ENCODE peak calls at places on chromosomes 6 and 20, in eight cellular contexts. Y, D, G, X, J, Z, U and T are unnamed samples.

GRCh38 chr20:618980-619379 is 8.9 kb upstream of the TCF15 start:
- DNase-seq in Y (no peak), D (no peak), G (no peak), X (no peak), J (no peak), Z (no peak), U (no peak), T (no peak)

GRCh38 chr20:57656252-57656820 is 36.1 kb upstream of the ZBP1 start:
- DNase-seq in Y (peak; percentile 3), D (peak; percentile 14), G (peak; percentile 79), X (peak; percentile 87), J (no peak), Z (no peak), U (no peak), T (no peak)

GRCh38 chr6:101395345-101395744 is 1.8 kb downstream of the GRIK2 start:
- DNase-seq in Y (no peak), D (no peak), G (no peak), X (no peak), J (no peak), Z (peak; percentile 20), U (no peak), T (no peak)

GRCh38 chr20:44334306-44334705 is 2.5 kb upstream of the R3HDML start:
- DNase-seq in Y (no peak), D (no peak), G (no peak), X (no peak), J (no peak), Z (no peak), U (no peak), T (no peak)

GRCh38 chr6:148999921-149000589 is 253.2 kb downstream of the UST start:
- DNase-seq in Y (peak; percentile 81), D (peak; percentile 41), G (no peak), X (no peak), J (no peak), Z (peak; percentile 94), U (peak; percentile 37), T (no peak)

GRCh38 chr6:147621280-147621679 is 112.8 kb downstream of the SAMD5 start:
- DNase-seq in Y (no peak), D (peak; percentile 91), G (no peak), X (no peak), J (no peak), Z (peak; percentile 71), U (no peak), T (no peak)

GRCh38 chr20:6611911-6612614 is 155.4 kb upstream of the BMP2 start:
- DNase-seq in Y (no peak), D (no peak), G (no peak), X (no peak), J (no peak), Z (no peak), U (no peak), T (no peak)

GRCh38 chr6:108592371-108593337 is 31.9 kb downstream of the FOXO3 start:
- DNase-seq in Y (no peak), D (peak; percentile 64), G (peak; percentile 86), X (no peak), J (no peak), Z (peak; percentile 89), U (no peak), T (no peak)

GRCh38 chr6:51856508-51856907 is 230.9 kb downstream of the PKHD1 start:
- DNase-seq in Y (no peak), D (no peak), G (no peak), X (no peak), J (no peak), Z (no peak), U (no peak), T (no peak)

GRCh38 chr6:52152692-52153091 is 33.5 kb upstream of the IL17A start:
- DNase-seq in Y (no peak), D (no peak), G (no peak), X (no peak), J (no peak), Z (no peak), U (peak; percentile 47), T (no peak)

GRCh38 chr6:3919130-3919628 is 70.0 kb downstream of the FAM50B start:
- DNase-seq in Y (peak; percentile 69), D (no peak), G (peak; percentile 89), X (peak; percentile 75), J (no peak), Z (peak; percentile 54), U (peak; percentile 49), T (peak; percentile 46)

GRCh38 chr6:156901309-156902019 is 124.3 kb downstream of the ARID1B start:
- DNase-seq in Y (no peak), D (no peak), G (no peak), X (no peak), J (no peak), Z (no peak), U (no peak), T (peak; percentile 62)

GRCh38 chr20:19907326-19908056 is 109.7 kb upstream of the NAA20 start:
- DNase-seq in Y (no peak), D (no peak), G (peak; percentile 88), X (no peak), J (no peak), Z (no peak), U (no peak), T (no peak)

GRCh38 chr6:136657629-136658028 is 107.4 kb upstream of the MAP7 start:
- DNase-seq in Y (no peak), D (no peak), G (no peak), X (no peak), J (no peak), Z (peak; percentile 85), U (no peak), T (no peak)

GRCh38 chr6:26319405-26320128 is 45.4 kb upstream of the BTN3A2 start:
- DNase-seq in Y (no peak), D (no peak), G (no peak), X (no peak), J (no peak), Z (peak; percentile 16), U (no peak), T (no peak)

GRCh38 chr20:35796556-35796955 is 24.7 kb downstream of the PHF20 start:
- DNase-seq in Y (no peak), D (no peak), G (no peak), X (no peak), J (no peak), Z (no peak), U (no peak), T (no peak)
- TF ChIP-seq CTCF in Y (no peak), D (no peak), G (no peak), X (no peak), J (no peak), Z (no peak), U (no peak), T (no peak)

GRCh38 chr6:117550078-117550600 is 52.2 kb downstream of the GOPC start:
- DNase-seq in Y (no peak), D (no peak), G (no peak), X (no peak), J (no peak), Z (no peak), U (no peak), T (no peak)

GRCh38 chr6:117550618-117551242 is 51.6 kb downstream of the GOPC start:
- DNase-seq in Y (no peak), D (no peak), G (no peak), X (no peak), J (no peak), Z (no peak), U (no peak), T (no peak)

GRCh38 chr6:117548797-117549301 is 53.5 kb downstream of the GOPC start:
- DNase-seq in Y (no peak), D (no peak), G (no peak), X (no peak), J (no peak), Z (peak; percentile 60), U (no peak), T (no peak)

GRCh38 chr6:117547688-117548621 is 54.4 kb downstream of the GOPC start:
- DNase-seq in Y (peak; percentile 71), D (peak; percentile 36), G (peak; percentile 87), X (no peak), J (no peak), Z (peak; percentile 77), U (no peak), T (peak; percentile 40)

DNA sequence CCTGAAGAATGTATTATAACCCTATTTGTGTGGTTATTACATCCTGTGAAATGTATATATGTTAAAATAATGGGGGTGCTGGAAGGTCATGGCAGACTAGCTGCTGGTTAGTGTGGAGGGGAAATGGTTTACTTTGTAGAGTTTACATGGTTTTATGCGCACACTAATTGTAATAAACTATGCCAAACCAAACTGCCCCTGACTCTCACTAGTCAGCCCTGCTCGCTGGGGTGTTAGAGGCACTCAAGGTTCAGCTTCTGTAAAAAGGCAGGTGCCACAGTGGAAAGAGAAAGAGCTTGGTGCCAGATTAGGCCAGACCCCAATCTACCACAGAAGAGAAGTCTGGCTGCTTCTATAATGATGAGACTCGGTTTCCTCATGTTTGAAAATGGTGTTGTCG is 52.7 kb downstream of the GOPC start:
- DNase-seq in Y (no peak), D (no peak), G (no peak), X (no peak), J (no peak), Z (no peak), U (no peak), T (no peak)
- H3K4me3 ChIP-seq in Y (peak overlapping the region; percentile 55), D (no peak overlapping the region), G (no peak overlapping the region), X (no peak overlapping the region), J (no peak overlapping the region), Z (no peak overlapping the region), U (no peak overlapping the region), T (no peak overlapping the region)

DNA sequence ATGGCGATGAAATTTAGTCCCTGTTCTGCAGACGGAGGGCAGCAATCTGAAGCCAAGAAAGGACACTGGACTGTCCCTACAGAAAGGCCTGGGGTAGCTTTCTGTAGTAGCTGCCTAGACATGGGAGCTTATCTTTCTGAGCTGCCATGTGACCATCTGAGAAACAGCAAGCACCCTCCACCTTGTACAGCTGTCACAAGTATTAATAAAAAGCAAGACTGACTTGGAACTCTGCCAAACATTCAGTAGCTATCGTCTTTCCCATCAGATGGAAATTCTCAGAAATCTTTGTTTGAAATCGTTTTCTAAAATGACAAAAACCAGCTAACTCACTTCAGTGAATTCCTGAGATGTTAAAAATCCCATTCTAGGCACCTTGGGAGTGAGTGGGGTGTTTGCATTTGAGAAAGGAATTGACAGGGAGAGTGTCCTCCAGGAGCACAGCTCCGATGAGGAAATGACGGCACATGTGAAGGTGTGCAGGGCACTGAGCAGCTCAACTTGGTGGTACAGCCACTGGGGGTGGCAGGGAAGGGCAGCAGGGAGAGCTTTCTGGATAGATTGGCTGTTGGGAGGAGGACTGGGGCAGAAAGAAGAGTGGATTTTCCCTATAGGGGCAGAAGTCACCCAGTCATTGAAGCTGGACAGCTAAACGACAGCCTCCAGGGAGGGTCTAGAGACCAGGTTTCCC is 24.5 kb downstream of the ACSS1 start:
- DNase-seq in Y (no peak), D (no peak), G (no peak), X (no peak), J (no peak), Z (no peak), U (no peak), T (no peak)
- TF ChIP-seq CTCF in Y (no peak), D (no peak), G (no peak), X (no peak), J (no peak), Z (no peak), U (no peak), T (no peak)

DNA sequence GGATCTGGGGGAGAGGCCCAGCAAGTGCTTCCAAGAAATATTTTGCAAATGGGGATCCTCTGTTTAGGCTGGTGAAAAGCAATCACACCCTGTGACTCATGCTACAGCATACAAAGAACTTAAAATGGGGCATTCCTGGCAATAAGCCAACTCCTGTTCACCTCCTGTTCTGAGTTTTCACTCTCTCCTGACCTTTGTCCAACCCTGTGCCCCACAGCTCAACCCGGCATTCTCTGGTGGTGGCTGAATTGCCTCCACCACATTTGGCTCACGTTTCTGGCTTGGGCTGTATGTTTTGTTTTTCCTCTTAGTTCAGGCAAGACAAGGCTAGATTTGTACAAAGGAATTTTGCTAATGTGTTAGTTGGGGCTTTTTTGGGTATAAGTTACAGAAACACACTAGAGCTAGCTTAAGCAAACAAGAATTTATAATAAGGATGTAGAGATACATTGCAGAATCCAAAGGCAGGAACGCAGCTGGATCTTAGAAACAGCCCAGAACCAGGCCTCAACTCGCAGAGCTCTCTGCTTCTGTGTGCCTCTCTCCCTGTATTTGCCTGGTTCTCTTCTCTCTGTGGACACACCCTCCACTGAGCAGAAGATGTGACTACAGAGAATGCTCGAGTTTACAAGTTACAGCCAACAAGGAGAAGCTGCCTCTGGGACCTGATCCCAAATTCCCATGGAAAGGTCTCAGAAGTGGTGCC is 9.4 kb downstream of the ABCC10 start:
- DNase-seq in Y (no peak), D (peak; percentile 48), G (no peak), X (no peak), J (no peak), Z (peak; percentile 98), U (peak; percentile 67), T (no peak)
- H3K4me3 ChIP-seq in Y (no peak overlapping the region), D (no peak overlapping the region), G (no peak overlapping the region), X (no peak overlapping the region), J (no peak overlapping the region), Z (no peak overlapping the region), U (no peak overlapping the region), T (no peak overlapping the region)